ENCODE peak calls at places on chromosomes 16 and 17, in eight cellular contexts. G is T-helper 2 cell; K is dermis blood vessel endothelial cell; X is activated CD4-positive, alpha-beta T cell treated with anti-CD3 and anti-CD28 coated beads for 48 hours; H is lung microvascular endothelial cell; B is activated T-helper 9 cell treated with anti-CD3 and anti-CD28 coated beads, Interleukin-2, amount 50 U/mL, for 16 hours; V is epithelial cell of prostate; A is psoas muscle. Y is an unnamed sample.

GRCh38 chr17:67196422-67196821 is 48.6 kb downstream of the HELZ start:
- DNase-seq in G (no peak), K (no peak), X (no peak), H (no peak), B (no peak), V (no peak), A (no peak), Y (no peak)

GRCh38 chr17:8997994-8998628 is 23.2 kb upstream of the NTN1 start:
- DNase-seq in G (peak; percentile 59), K (peak; percentile 77), X (peak; percentile 86), H (peak; percentile 57), B (peak; percentile 70), V (no peak), A (peak; percentile 44), Y (peak; percentile 81)

GRCh38 chr16:12964466-12964865 is 63.1 kb downstream of the SHISA9 start:
- DNase-seq in G (no peak), K (no peak), X (no peak), H (no peak), B (no peak), V (no peak), A (no peak), Y (no peak)

GRCh38 chr17:6047966-6048365 is 22.2 kb upstream of the WSCD1 start:
- DNase-seq in G (no peak), K (no peak), X (no peak), H (no peak), B (no peak), V (no peak), A (no peak), Y (no peak)

GRCh38 chr16:15777533-15778203 is 79.2 kb downstream of the MYH11 start:
- DNase-seq in G (no peak), K (peak; percentile 77), X (peak; percentile 11), H (peak; percentile 44), B (no peak), V (no peak), A (no peak), Y (no peak)

GRCh38 chr17:80884811-80885210 is 106.8 kb upstream of the CHMP6 start:
- DNase-seq in G (no peak), K (no peak), X (no peak), H (no peak), B (no peak), V (no peak), A (no peak), Y (no peak)

GRCh38 chr16:75262800-75263127 is 11.3 kb upstream of the BCAR1 start:
- DNase-seq in G (no peak), K (no peak), X (no peak), H (no peak), B (no peak), V (no peak), A (no peak), Y (no peak)

GRCh38 chr17:73342549-73343167 is 30.9 kb upstream of the CDC42EP4 start:
- DNase-seq in G (no peak), K (peak; percentile 30), X (no peak), H (no peak), B (no peak), V (no peak), A (no peak), Y (no peak)

GRCh38 chr17:17269926-17270773 is 10.9 kb downstream of the COPS3 start:
- DNase-seq in G (no peak), K (peak; percentile 24), X (peak; percentile 52), H (peak; percentile 16), B (no peak), V (no peak), A (no peak), Y (no peak)

GRCh38 chr16:14315683-14316320 is 244.7 kb downstream of the MRTFB start:
- DNase-seq in G (no peak), K (no peak), X (no peak), H (no peak), B (no peak), V (no peak), A (no peak), Y (no peak)

GRCh38 chr16:31480851-31481250 is 2.1 kb upstream of the SLC5A2 start:
- DNase-seq in G (no peak), K (peak; percentile 60), X (no peak), H (peak; percentile 53), B (no peak), V (no peak), A (peak; percentile 51), Y (no peak)

GRCh38 chr17:40502716-40503115 is 1.3 kb upstream of the TNS4 start:
- DNase-seq in G (no peak), K (no peak), X (no peak), H (no peak), B (no peak), V (no peak), A (no peak), Y (no peak)

GRCh38 chr17:27548369-27548768 is 82.6 kb upstream of the LGALS9 start:
- DNase-seq in G (no peak), K (no peak), X (no peak), H (no peak), B (no peak), V (no peak), A (no peak), Y (no peak)

GRCh38 chr17:6568186-6568758 is 11.9 kb upstream of the PITPNM3 start:
- DNase-seq in G (no peak), K (no peak), X (no peak), H (no peak), B (no peak), V (no peak), A (no peak), Y (no peak)

GRCh38 chr17:48997103-48997826 is at the start of gene IGF2BP1:
- DNase-seq in G (no peak), K (peak; percentile 44), X (peak; percentile 45), H (peak; percentile 34), B (no peak), V (no peak), A (no peak), Y (no peak)

GRCh38 chr17:42456223-42457106 is 2.2 kb upstream of the ATP6V0A1 start:
- DNase-seq in G (no peak), K (peak; percentile 72), X (no peak), H (peak; percentile 87), B (no peak), V (no peak), A (no peak), Y (no peak)

GRCh38 chr17:7213895-7214299 is 5.7 kb downstream of the DLG4 start:
- DNase-seq in G (no peak), K (peak; percentile 86), X (peak; percentile 78), H (peak; percentile 80), B (peak; percentile 41), V (no peak), A (no peak), Y (no peak)

GRCh38 chr17:42050360-42051012 is at the start of gene C17orf113:
- DNase-seq in G (no peak), K (peak; percentile 59), X (peak; percentile 55), H (peak; percentile 40), B (peak; percentile 23), V (no peak), A (peak; percentile 58), Y (peak; percentile 32)

GRCh38 chr17:48526986-48527741 is 3.6 kb downstream of the HOXB1 start:
- DNase-seq in G (no peak), K (peak; percentile 23), X (no peak), H (no peak), B (no peak), V (no peak), A (no peak), Y (no peak)

GRCh38 chr16:67805718-67806427 is 487 bp downstream of the RANBP10 start:
- DNase-seq in G (no peak), K (no peak), X (no peak), H (no peak), B (no peak), V (no peak), A (peak; percentile 16), Y (no peak)

GRCh38 chr17:20944014-20944905 is 98.6 kb downstream of the USP22 start:
- DNase-seq in G (no peak), K (peak; percentile 23), X (peak; percentile 47), H (no peak), B (no peak), V (peak; percentile 27), A (no peak), Y (no peak)

GRCh38 chr16:51666821-51667220 is 515.8 kb upstream of the SALL1 start:
- DNase-seq in G (no peak), K (no peak), X (no peak), H (no peak), B (no peak), V (no peak), A (no peak), Y (no peak)

GRCh38 chr17:42421479-42422332 is 1.4 kb downstream of the CAVIN1 start:
- DNase-seq in G (no peak), K (peak; percentile 65), X (no peak), H (peak; percentile 58), B (no peak), V (no peak), A (peak; percentile 78), Y (no peak)

GRCh38 chr16:89922477-89922883 is 662 bp upstream of the TUBB3 start:
- DNase-seq in G (no peak), K (peak; percentile 91), X (peak; percentile 47), H (peak; percentile 92), B (no peak), V (no peak), A (peak; percentile 85), Y (no peak)

GRCh38 chr16:17251496-17251895 is 219.3 kb downstream of the XYLT1 start:
- DNase-seq in G (no peak), K (no peak), X (no peak), H (no peak), B (no peak), V (no peak), A (no peak), Y (no peak)

Y was measured in T-cell.